ENCODE peak calls at places on chromosomes 2 and 18, in six cellular contexts. Y is IMR-90, F is A549, H is Peyer's patch, B is uterus, L is gastrocnemius medialis. J is an unnamed sample.

GRCh38 chr18:49044898-49045297 is 94.1 kb upstream of the SMAD7 start:
- DNase-seq in Y (no peak), F (no peak), H (no peak), B (no peak), L (no peak), J (no peak)

GRCh38 chr2:234352270-234352669 is 144.6 kb downstream of the ARL4C start:
- DNase-seq in Y (no peak), F (no peak), H (no peak), B (no peak), L (no peak), J (no peak)

GRCh38 chr18:12113999-12114646 is 20.5 kb downstream of the ANKRD62 start:
- DNase-seq in Y (no peak), F (no peak), H (no peak), B (no peak), L (no peak), J (no peak)

GRCh38 chr2:36697424-36698066 is 1.0 kb downstream of the VIT start:
- DNase-seq in Y (peak; percentile 27), F (no peak), H (no peak), B (no peak), L (no peak), J (no peak)

GRCh38 chr2:101812226-101812625 is 114.7 kb downstream of the MAP4K4 start:
- DNase-seq in Y (no peak), F (no peak), H (no peak), B (no peak), L (no peak), J (no peak)

GRCh38 chr2:241128266-241128665 is 21.0 kb downstream of the PASK start:
- DNase-seq in Y (no peak), F (no peak), H (no peak), B (no peak), L (no peak), J (no peak)

GRCh38 chr2:221981918-221982317 is 316.9 kb downstream of the PAX3 start:
- DNase-seq in Y (no peak), F (no peak), H (no peak), B (no peak), L (no peak), J (no peak)

GRCh38 chr2:15038373-15039364 is 406.2 kb downstream of the LRATD1 start:
- DNase-seq in Y (peak; percentile 36), F (no peak), H (no peak), B (no peak), L (no peak), J (no peak)

GRCh38 chr18:47490882-47491281 is 239.4 kb upstream of the SKOR2 start:
- DNase-seq in Y (no peak), F (no peak), H (no peak), B (no peak), L (no peak), J (no peak)

GRCh38 chr2:45130758-45131157 is 121.5 kb upstream of the SIX2 start:
- DNase-seq in Y (no peak), F (no peak), H (no peak), B (no peak), L (no peak), J (no peak)

GRCh38 chr2:172734711-172735645 is 667 bp upstream of the RAPGEF4 start:
- DNase-seq in Y (no peak), F (peak; percentile 20), H (no peak), B (no peak), L (no peak), J (no peak)

GRCh38 chr2:147051814-147052213 is 793.0 kb upstream of the ACVR2A start:
- DNase-seq in Y (no peak), F (no peak), H (no peak), B (no peak), L (no peak), J (no peak)

GRCh38 chr2:152166633-152167032 is 8.9 kb downstream of the STAM2 start:
- DNase-seq in Y (peak; percentile 81), F (no peak), H (no peak), B (no peak), L (no peak), J (no peak)

GRCh38 chr2:210028178-210028577 is 25.7 kb downstream of the RPE start:
- DNase-seq in Y (no peak), F (no peak), H (no peak), B (no peak), L (no peak), J (no peak)

GRCh38 chr2:161373939-161374338 is 42.2 kb upstream of the TBR1 start:
- DNase-seq in Y (peak; percentile 34), F (no peak), H (no peak), B (no peak), L (no peak), J (no peak)

GRCh38 chr2:64259301-64259700 is 115.1 kb upstream of the PELI1 start:
- DNase-seq in Y (no peak), F (no peak), H (no peak), B (no peak), L (no peak), J (no peak)

GRCh38 chr2:98726172-98726725 is 4.7 kb downstream of the MGAT4A start:
- DNase-seq in Y (no peak), F (no peak), H (no peak), B (no peak), L (no peak), J (no peak)

GRCh38 chr2:142124706-142125105 is 6.1 kb downstream of the LRP1B start:
- DNase-seq in Y (no peak), F (no peak), H (no peak), B (no peak), L (no peak), J (no peak)

GRCh38 chr2:24080721-24081120 is 3.9 kb downstream of the TP53I3 start:
- DNase-seq in Y (peak; percentile 36), F (no peak), H (no peak), B (no peak), L (no peak), J (no peak)

GRCh38 chr18:50203801-50204604 is 9.1 kb upstream of the MYO5B start:
- DNase-seq in Y (peak; percentile 9), F (peak; percentile 24), H (no peak), B (no peak), L (no peak), J (peak; percentile 37)

GRCh38 chr2:96112501-96113366 is 3.6 kb downstream of the ADRA2B start:
- DNase-seq in Y (no peak), F (no peak), H (no peak), B (no peak), L (no peak), J (peak; percentile 35)

GRCh38 chr2:3217646-3218045 is 160.0 kb downstream of the EIPR1 start:
- DNase-seq in Y (no peak), F (no peak), H (no peak), B (no peak), L (no peak), J (peak; percentile 22)

GRCh38 chr2:187775651-187776050 is 221.4 kb upstream of the TFPI start:
- DNase-seq in Y (peak; percentile 15), F (no peak), H (no peak), B (no peak), L (no peak), J (no peak)

GRCh38 chr2:119407430-119408220 is 24.0 kb upstream of the TMEM37 start:
- DNase-seq in Y (peak; percentile 58), F (peak; percentile 54), H (no peak), B (no peak), L (peak; percentile 20), J (peak; percentile 64)

GRCh38 chr2:209673811-209674210 is 97.8 kb upstream of the UNC80 start:
- DNase-seq in Y (no peak), F (no peak), H (no peak), B (no peak), L (no peak), J (no peak)

GRCh38 chr2:195368530-195369216 is 288.4 kb upstream of the SLC39A10 start:
- DNase-seq in Y (no peak), F (no peak), H (no peak), B (no peak), L (no peak), J (no peak)

GRCh38 chr2:240624950-240625621 is at the start of gene GPR35:
- DNase-seq in Y (peak; percentile 43), F (no peak), H (peak; percentile 44), B (peak; percentile 20), L (no peak), J (peak; percentile 60)

GRCh38 chr2:57434952-57435351 is 611.7 kb upstream of the VRK2 start:
- DNase-seq in Y (no peak), F (no peak), H (no peak), B (no peak), L (no peak), J (no peak)

GRCh38 chr2:218002792-218003191 is at the start of gene TNS1:
- DNase-seq in Y (peak; percentile 65), F (no peak), H (no peak), B (peak; percentile 70), L (no peak), J (no peak)
- TF ChIP-seq POLR2A in Y (peak; percentile 91), F (no peak), H (no peak), B (peak; percentile 21), L (peak; percentile 16), J (no peak)

GRCh38 chr2:126656311-126657145 is 570 bp downstream of the GYPC start:
- DNase-seq in Y (peak; percentile 31), F (no peak), H (no peak), B (peak; percentile 32), L (no peak), J (peak; percentile 50)
- H3K4me1 ChIP-seq in Y (peaks cover 19% of the 10 kb centered on the region), F (no peaks in the 10 kb centered on the region), H (no peaks in the 10 kb centered on the region), B (peaks cover 9% of the 10 kb centered on the region), L (peaks cover 57% of the 10 kb centered on the region), J (no peaks in the 10 kb centered on the region)

DNA sequence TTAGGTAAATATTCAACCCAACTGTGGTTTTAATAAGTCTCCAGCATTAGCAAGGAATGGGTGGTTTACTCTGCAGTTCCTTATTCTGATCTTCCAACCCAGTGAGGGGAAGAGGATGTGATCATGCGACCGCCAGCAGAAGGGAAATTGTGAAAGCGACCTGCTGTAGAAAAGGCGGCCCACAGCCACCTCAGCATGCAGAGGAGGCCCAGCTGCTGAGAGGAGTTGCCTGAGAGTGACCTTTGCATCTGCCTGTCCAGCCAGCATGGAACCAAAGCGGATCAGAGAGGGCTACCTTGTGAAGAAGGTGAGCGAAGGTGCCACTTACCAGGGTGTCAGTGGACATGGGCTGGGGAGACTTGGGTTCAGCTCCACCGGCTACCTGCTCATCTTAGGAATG is at the start of gene PLEK:
- DNase-seq in Y (no peak), F (no peak), H (peak; percentile 79), B (no peak), L (peak; percentile 14), J (peak; percentile 77)
- H3K4me3 ChIP-seq in Y (no peak within 1 kb of the TSS), F (no peak within 1 kb of the TSS), H (peak within 1 kb of the TSS; percentile 39), B (no peak within 1 kb of the TSS), L (no peak within 1 kb of the TSS), J (peak within 1 kb of the TSS; percentile 32)

DNA sequence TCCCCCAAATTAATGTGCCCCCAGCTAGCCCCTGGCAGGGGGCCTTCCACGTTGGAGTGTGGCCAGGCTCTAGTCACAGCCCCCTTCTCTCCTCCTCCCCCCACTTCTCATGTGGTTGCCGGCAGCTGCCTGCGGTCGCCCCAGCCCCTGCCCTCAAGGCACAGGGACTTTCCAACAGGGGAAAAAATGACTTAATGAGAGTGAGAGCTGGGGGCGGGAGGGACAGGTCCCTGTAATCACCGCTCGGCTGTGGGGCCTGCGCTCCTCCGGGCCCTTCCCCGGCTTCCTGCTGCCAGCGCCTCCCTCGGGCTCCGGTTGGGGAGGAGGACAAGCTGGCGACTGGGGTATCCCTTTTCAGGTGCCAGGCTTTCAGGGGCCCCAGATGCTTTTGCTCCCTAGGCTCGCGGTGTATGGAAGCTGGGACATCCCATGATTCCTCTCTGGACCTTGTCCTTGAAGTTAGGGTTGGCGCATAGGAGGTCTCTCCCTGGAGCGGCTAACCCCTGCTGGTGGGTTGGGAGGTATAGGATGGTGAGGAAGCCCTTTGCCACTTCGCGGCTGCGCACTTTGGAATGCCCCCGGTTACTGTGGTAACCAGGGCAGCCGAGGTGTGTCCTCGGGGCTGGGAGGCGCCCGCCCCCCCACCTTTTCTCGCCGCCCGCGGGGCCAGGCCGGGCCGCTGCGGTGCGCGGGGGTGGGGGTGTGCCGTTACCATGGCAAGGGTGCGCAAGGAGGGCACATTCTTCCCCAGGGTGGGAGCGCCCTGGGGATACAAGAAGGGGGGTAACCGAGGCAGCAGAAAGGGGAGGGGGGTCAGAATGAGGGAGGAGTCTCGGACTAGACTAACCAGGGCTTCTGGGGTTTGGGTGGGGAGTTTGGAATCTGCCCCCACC is 16.1 kb downstream of the WNT10A start:
- DNase-seq in Y (peak; percentile 31), F (peak; percentile 43), H (peak; percentile 77), B (no peak), L (no peak), J (no peak)
- TF ChIP-seq POLR2A in Y (no peak), F (no peak), H (no peak), B (no peak), L (no peak), J (no peak)